ENCODE peak calls at places on chromosomes 6 and 20, in seven cellular contexts. I is thoracic aorta, G is adipocyte, P is A549, W is heart left ventricle, Y is gastrocnemius medialis, U is cardiac muscle cell. Q is an unnamed sample. For H3K4me1, the result is how much of the 10 kb centered on the place peaks cover.

GRCh38 chr6:109896333-109896732 is 81.8 kb upstream of the GPR6 start:
- DNase-seq in I (no peak), G (peak), P (no peak), W (no peak), Y (no peak), U (no peak), Q (no peak)

GRCh38 chr6:88380083-88380482 is 213.9 kb upstream of the CNR1 start:
- DNase-seq in I (peak), G (peak), P (peak), W (peak), Y (peak), U (peak), Q (peak)

GRCh38 chr6:142566628-142567396 is 265.0 kb downstream of the ADGRG6 start:
- DNase-seq in I (no peak), G (peak), P (peak), W (no peak), Y (no peak), U (peak), Q (peak)

GRCh38 chr6:18141805-18142590 is 12.9 kb downstream of the TPMT start:
- DNase-seq in I (no peak), G (no peak), P (no peak), W (no peak), Y (no peak), U (no peak), Q (no peak)

GRCh38 chr20:3514012-3514642 is 43.3 kb downstream of the ATRN start:
- DNase-seq in I (no peak), G (peak), P (no peak), W (no peak), Y (no peak), U (no peak), Q (no peak)

GRCh38 chr20:24479106-24479505 is 9.7 kb downstream of the SYNDIG1 start:
- DNase-seq in I (no peak), G (no peak), P (no peak), W (no peak), Y (no peak), U (no peak), Q (no peak)

GRCh38 chr20:2690718-2691117 is 1.9 kb upstream of the EBF4 start:
- DNase-seq in I (no peak), G (no peak), P (no peak), W (no peak), Y (no peak), U (no peak), Q (no peak)

GRCh38 chr6:130683761-130684517 is 143.3 kb upstream of the SMLR1 start:
- DNase-seq in I (no peak), G (no peak), P (no peak), W (no peak), Y (no peak), U (no peak), Q (no peak)

GRCh38 chr20:33791540-33791939 is 19.6 kb upstream of the CHMP4B start:
- DNase-seq in I (no peak), G (no peak), P (no peak), W (no peak), Y (no peak), U (no peak), Q (no peak)

GRCh38 chr6:150395388-150396009 is 26.7 kb downstream of the IYD start:
- DNase-seq in I (no peak), G (peak), P (peak), W (no peak), Y (peak), U (peak), Q (peak)

GRCh38 chr6:90411292-90411781 is 114.7 kb upstream of the BACH2 start:
- DNase-seq in I (no peak), G (no peak), P (peak), W (no peak), Y (no peak), U (no peak), Q (no peak)

GRCh38 chr20:4242376-4242775 is 227.0 kb upstream of the RNF24 start:
- DNase-seq in I (no peak), G (no peak), P (no peak), W (no peak), Y (no peak), U (no peak), Q (no peak)

GRCh38 chr6:153150767-153151440 is 19.8 kb upstream of the RGS17 start:
- DNase-seq in I (no peak), G (no peak), P (no peak), W (no peak), Y (no peak), U (no peak), Q (no peak)

GRCh38 chr6:3693879-3694278 is 57.6 kb downstream of the PXDC1 start:
- DNase-seq in I (no peak), G (no peak), P (no peak), W (no peak), Y (no peak), U (peak), Q (no peak)

GRCh38 chr6:108589244-108589730 is 28.6 kb downstream of the FOXO3 start:
- DNase-seq in I (peak), G (peak), P (peak), W (peak), Y (peak), U (peak), Q (peak)

GRCh38 chr20:10578607-10579006 is 95.2 kb downstream of the JAG1 start:
- DNase-seq in I (no peak), G (no peak), P (peak), W (no peak), Y (no peak), U (peak), Q (no peak)

GRCh38 chr6:131136021-131136847 is 967 bp downstream of the AKAP7 start:
- DNase-seq in I (no peak), G (peak), P (peak), W (no peak), Y (peak), U (peak), Q (peak)

GRCh38 chr6:159790947-159791598 is 806 bp downstream of the MRPL18 start:
- DNase-seq in I (no peak), G (no peak), P (no peak), W (no peak), Y (no peak), U (no peak), Q (no peak)

GRCh38 chr6:106477790-106478189 is 117.3 kb downstream of the CRYBG1 start:
- DNase-seq in I (no peak), G (no peak), P (no peak), W (no peak), Y (no peak), U (no peak), Q (peak)

GRCh38 chr6:144931172-144932035 is 646.3 kb downstream of the UTRN start:
- DNase-seq in I (no peak), G (peak), P (peak), W (no peak), Y (no peak), U (peak), Q (no peak)

GRCh38 chr20:10260316-10260715 is 41.7 kb downstream of the SNAP25 start:
- DNase-seq in I (no peak), G (no peak), P (peak), W (no peak), Y (no peak), U (no peak), Q (no peak)

GRCh38 chr6:31568537-31568961 is 3.5 kb upstream of the LTA start:
- DNase-seq in I (no peak), G (no peak), P (no peak), W (no peak), Y (no peak), U (no peak), Q (no peak)

GRCh38 chr6:132812756-132813172 is 1.6 kb upstream of the RPS12 start:
- DNase-seq in I (no peak), G (no peak), P (no peak), W (no peak), Y (no peak), U (no peak), Q (no peak)

GRCh38 chr6:8608737-8609136 is 173.4 kb upstream of the SLC35B3 start:
- DNase-seq in I (no peak), G (no peak), P (no peak), W (no peak), Y (no peak), U (no peak), Q (no peak)

GRCh38 chr6:51077967-51078518 is 259.4 kb downstream of the TFAP2B start:
- DNase-seq in I (no peak), G (no peak), P (no peak), W (no peak), Y (no peak), U (no peak), Q (no peak)

GRCh38 chr6:6612308-6612707 is 23.8 kb downstream of the LY86 start:
- DNase-seq in I (no peak), G (no peak), P (no peak), W (no peak), Y (no peak), U (no peak), Q (no peak)
- H3K4me1 ChIP-seq in I (under half), G (under half), P (under half), W (under half), Y (under half), U (under half), Q (under half)

GRCh38 chr6:52328721-52329120 is 33.2 kb upstream of the PAQR8 start:
- DNase-seq in I (no peak), G (no peak), P (no peak), W (no peak), Y (no peak), U (no peak), Q (no peak)

GRCh38 chr6:52328303-52328662 is 33.7 kb upstream of the PAQR8 start:
- DNase-seq in I (no peak), G (no peak), P (no peak), W (no peak), Y (no peak), U (no peak), Q (no peak)

GRCh38 chr6:52331793-52332457 is 30.0 kb upstream of the PAQR8 start:
- DNase-seq in I (no peak), G (no peak), P (no peak), W (no peak), Y (no peak), U (no peak), Q (no peak)

GRCh38 chr6:52333840-52334200 is 28.1 kb upstream of the PAQR8 start:
- DNase-seq in I (no peak), G (no peak), P (no peak), W (no peak), Y (no peak), U (no peak), Q (no peak)

GRCh38 chr6:52330470-52330869 is 31.5 kb upstream of the PAQR8 start:
- DNase-seq in I (no peak), G (no peak), P (no peak), W (no peak), Y (no peak), U (no peak), Q (no peak)
- H3K4me1 ChIP-seq in I (under half), G (under half), P (under half), W (under half), Y (under half), U (under half), Q (under half)

DNA sequence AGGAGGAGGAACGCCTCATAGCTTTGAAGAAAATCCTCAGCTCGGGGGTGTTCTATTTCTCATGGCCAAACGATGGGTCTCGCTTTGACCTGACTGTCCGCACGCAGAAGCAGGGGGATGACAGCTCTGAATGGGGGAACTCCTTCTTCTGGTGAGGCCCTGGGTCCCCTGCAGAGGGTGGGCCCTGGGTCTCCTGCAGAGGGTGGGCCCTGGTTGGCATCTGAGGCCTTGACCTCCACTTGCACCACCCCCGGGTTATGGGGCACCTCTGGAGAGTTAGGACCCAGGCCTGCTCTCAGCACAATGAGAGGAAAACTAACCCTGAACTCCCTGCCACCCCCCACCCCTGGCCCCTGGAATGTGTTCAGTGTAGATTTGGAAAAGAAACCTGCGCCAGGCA is 47.2 kb downstream of the SYNJ2 start:
- DNase-seq in I (no peak), G (no peak), P (no peak), W (no peak), Y (no peak), U (no peak), Q (no peak)
- H3K4me1 ChIP-seq in I (under half), G (under half), P (half or more), W (half or more), Y (under half), U (under half), Q (under half)

GRCh38 chr20:62638055-62638570 is 4.2 kb upstream of the SLCO4A1 start:
- DNase-seq in I (no peak), G (no peak), P (no peak), W (no peak), Y (no peak), U (no peak), Q (no peak)
- H3K4me1 ChIP-seq in I (under half), G (under half), P (under half), W (under half), Y (under half), U (under half), Q (under half)

GRCh38 chr20:62357681-62358080 is 9.4 kb downstream of the LAMA5 start:
- DNase-seq in I (no peak), G (no peak), P (no peak), W (peak), Y (no peak), U (no peak), Q (peak)

GRCh38 chr20:62355527-62356142 is 11.5 kb downstream of the LAMA5 start:
- DNase-seq in I (no peak), G (no peak), P (peak), W (peak), Y (no peak), U (peak), Q (peak)

GRCh38 chr20:62354811-62355341 is 12.2 kb downstream of the LAMA5 start:
- DNase-seq in I (no peak), G (no peak), P (peak), W (peak), Y (no peak), U (no peak), Q (peak)

GRCh38 chr20:62356948-62357667 is 10.0 kb downstream of the LAMA5 start:
- DNase-seq in I (peak), G (peak), P (peak), W (peak), Y (no peak), U (peak), Q (peak)

DNA sequence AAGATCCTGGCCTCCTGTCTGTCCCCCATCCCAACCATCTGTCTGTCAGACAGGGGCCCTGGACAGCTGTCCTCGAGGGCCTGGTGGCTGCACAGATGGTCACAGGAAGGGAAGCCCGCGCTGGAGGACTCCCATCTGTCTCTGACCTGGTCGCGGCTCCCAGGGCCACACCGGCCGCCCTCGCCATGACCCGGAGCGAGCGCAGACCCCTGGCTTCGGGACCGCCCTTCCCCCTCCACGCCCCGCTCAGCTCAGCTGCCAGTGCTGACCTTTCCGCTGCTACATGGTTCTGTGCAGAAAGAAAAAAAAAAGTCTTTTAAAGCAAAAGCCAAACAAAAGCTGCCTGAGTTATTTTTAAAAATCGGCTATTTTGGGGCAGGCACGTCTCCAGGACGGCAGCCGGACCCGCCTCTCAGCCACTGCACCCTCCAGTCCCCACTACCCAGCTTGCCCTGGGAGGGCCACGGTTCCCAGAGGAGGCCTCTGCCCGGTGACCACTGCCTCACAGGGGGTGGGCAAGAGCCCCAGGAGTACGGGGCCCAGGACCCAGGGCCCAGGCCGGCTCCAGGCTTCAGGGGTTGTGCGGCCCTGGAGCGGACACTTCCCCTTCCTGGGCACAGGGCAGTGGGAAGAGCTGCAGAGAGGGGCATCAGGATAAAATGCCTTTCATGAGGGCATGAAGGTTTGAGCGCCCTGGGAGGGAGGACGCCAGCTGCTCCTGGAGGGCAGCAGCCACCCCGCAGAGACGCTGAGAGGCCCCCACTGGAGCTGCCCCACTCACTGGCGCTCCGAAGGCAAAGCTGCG is 10.8 kb downstream of the LAMA5 start:
- DNase-seq in I (no peak), G (no peak), P (peak), W (peak), Y (no peak), U (no peak), Q (peak)
- H3K4me1 ChIP-seq in I (half or more), G (under half), P (half or more), W (half or more), Y (half or more), U (under half), Q (under half)

GRCh38 chr6:168796106-168796505 is 355.1 kb downstream of the SMOC2 start:
- DNase-seq in I (no peak), G (no peak), P (no peak), W (no peak), Y (no peak), U (no peak), Q (no peak)
- H3K4me1 ChIP-seq in I (under half), G (under half), P (under half), W (under half), Y (under half), U (under half), Q (under half)

DNA sequence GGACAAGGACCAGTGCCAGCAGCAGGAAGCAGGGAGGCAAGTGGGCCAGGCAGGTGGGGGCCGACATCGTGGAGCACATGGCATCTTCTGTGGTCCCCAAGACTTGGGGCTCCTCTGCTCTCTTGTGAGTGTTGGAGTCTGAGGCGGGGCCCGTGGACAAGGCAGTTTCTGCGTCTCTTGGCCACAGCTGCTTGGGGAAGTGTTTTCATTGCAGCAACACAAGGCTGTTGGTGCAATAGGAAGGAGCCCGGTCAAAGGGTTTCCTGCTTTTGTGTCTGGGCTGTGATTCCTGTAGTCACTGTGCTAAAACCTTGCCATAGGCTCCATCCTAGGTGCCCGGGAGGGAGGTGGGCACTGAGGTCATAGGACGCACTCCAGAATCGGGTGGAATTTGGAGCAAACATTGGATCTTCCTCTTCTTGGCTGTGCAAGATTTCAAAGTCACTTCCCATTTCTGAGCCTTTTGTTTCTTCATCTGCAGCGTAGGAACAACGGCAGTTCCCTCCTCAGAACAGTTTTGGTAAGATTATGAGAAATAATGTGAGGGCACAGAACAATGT is at the start of gene SIRPB2:
- DNase-seq in I (no peak), G (no peak), P (no peak), W (peak), Y (peak), U (peak), Q (peak)
- H3K4me1 ChIP-seq in I (under half), G (under half), P (under half), W (under half), Y (under half), U (under half), Q (under half)

GRCh38 chr20:38169636-38170035 is 4.6 kb upstream of the TGM2 start:
- DNase-seq in I (no peak), G (no peak), P (no peak), W (no peak), Y (no peak), U (no peak), Q (no peak)

GRCh38 chr20:38170219-38170902 is 5.3 kb upstream of the TGM2 start:
- DNase-seq in I (no peak), G (peak), P (no peak), W (no peak), Y (no peak), U (no peak), Q (no peak)

GRCh38 chr20:38170914-38171300 is 5.8 kb upstream of the TGM2 start:
- DNase-seq in I (no peak), G (no peak), P (no peak), W (no peak), Y (no peak), U (no peak), Q (peak)

GRCh38 chr20:38172344-38172743 is 7.3 kb upstream of the TGM2 start:
- DNase-seq in I (no peak), G (peak), P (peak), W (no peak), Y (no peak), U (peak), Q (no peak)

GRCh38 chr20:38171301-38172010 is 6.4 kb upstream of the TGM2 start:
- DNase-seq in I (no peak), G (no peak), P (no peak), W (no peak), Y (no peak), U (no peak), Q (no peak)
- H3K4me1 ChIP-seq in I (under half), G (under half), P (half or more), W (under half), Y (under half), U (under half), Q (under half)

GRCh38 chr20:32386091-32386490 is 28.0 kb downstream of the ASXL1 start:
- DNase-seq in I (no peak), G (no peak), P (no peak), W (no peak), Y (no peak), U (no peak), Q (no peak)

GRCh38 chr20:32378461-32378860 is 20.3 kb downstream of the ASXL1 start:
- DNase-seq in I (no peak), G (no peak), P (no peak), W (no peak), Y (no peak), U (no peak), Q (no peak)

GRCh38 chr20:32382102-32382950 is 24.2 kb downstream of the ASXL1 start:
- DNase-seq in I (no peak), G (no peak), P (no peak), W (no peak), Y (no peak), U (no peak), Q (no peak)

GRCh38 chr20:32385541-32385940 is 27.4 kb downstream of the ASXL1 start:
- DNase-seq in I (no peak), G (no peak), P (no peak), W (no peak), Y (no peak), U (no peak), Q (no peak)

DNA sequence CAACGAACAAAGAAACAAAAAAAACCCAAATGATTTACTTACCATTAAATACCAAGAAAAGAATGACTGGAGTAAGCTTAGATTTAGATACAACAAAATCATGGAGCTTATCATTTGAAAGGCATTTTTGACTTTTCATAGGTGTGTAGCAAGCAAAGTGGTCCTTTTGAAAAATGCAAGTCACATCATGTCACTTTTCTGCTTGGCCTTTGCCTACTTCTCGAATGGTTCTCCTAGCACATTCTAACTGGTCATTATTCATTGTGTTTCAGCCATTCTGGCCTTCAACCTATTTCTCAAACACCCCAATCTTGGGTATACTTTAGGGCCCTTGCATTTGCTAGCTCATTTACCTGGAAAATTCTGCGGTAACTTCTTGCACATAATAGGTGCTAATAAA is 22.6 kb downstream of the ASXL1 start:
- DNase-seq in I (no peak), G (no peak), P (no peak), W (no peak), Y (no peak), U (no peak), Q (no peak)
- H3K4me1 ChIP-seq in I (under half), G (under half), P (under half), W (under half), Y (under half), U (under half), Q (under half)

Q was measured in right cardiac atrium.